ENCODE peak calls at places on chromosome 9, in eight cellular contexts. L is HCT116, E is LNCaP clone FGC, D is pancreas, I is gastrocnemius medialis, B is spleen, S is stomach, M is brain microvascular endothelial cell. F is an unnamed sample.

GRCh38 chr9:89690334-89690912 is 85.6 kb downstream of the GADD45G start:
- DNase-seq in L (no peak), E (no peak), D (no peak), I (no peak), B (no peak), S (no peak), M (no peak), F (no peak)

GRCh38 chr9:123377211-123377971 is 21.4 kb downstream of the CRB2 start:
- DNase-seq in L (no peak), E (no peak), D (no peak), I (no peak), B (no peak), S (peak), M (no peak), F (no peak)

GRCh38 chr9:121902483-121903135 is 190.5 kb downstream of the TTLL11 start:
- DNase-seq in L (no peak), E (no peak), D (no peak), I (no peak), B (no peak), S (no peak), M (peak), F (peak)

GRCh38 chr9:92639124-92639523 is 30.8 kb downstream of the IPPK start:
- DNase-seq in L (no peak), E (no peak), D (no peak), I (no peak), B (peak), S (peak), M (no peak), F (no peak)

GRCh38 chr9:70868661-70869652 is 252.5 kb downstream of the TRPM3 start:
- DNase-seq in L (no peak), E (no peak), D (no peak), I (no peak), B (no peak), S (peak), M (peak), F (no peak)

GRCh38 chr9:112007575-112008240 is 111.1 kb downstream of the UGCG start:
- DNase-seq in L (peak), E (no peak), D (no peak), I (no peak), B (no peak), S (no peak), M (no peak), F (peak)

GRCh38 chr9:21762064-21762463 is 40.4 kb upstream of the MTAP start:
- DNase-seq in L (no peak), E (no peak), D (no peak), I (no peak), B (no peak), S (no peak), M (no peak), F (no peak)

GRCh38 chr9:72322259-72322658 is 42.7 kb downstream of the ZFAND5 start:
- DNase-seq in L (no peak), E (no peak), D (no peak), I (no peak), B (no peak), S (no peak), M (no peak), F (no peak)

GRCh38 chr9:122228191-122228905 is 409 bp downstream of the LHX6 start:
- DNase-seq in L (no peak), E (no peak), D (no peak), I (no peak), B (no peak), S (no peak), M (no peak), F (no peak)

GRCh38 chr9:83024501-83025125 is 38.3 kb downstream of the RASEF start:
- DNase-seq in L (no peak), E (no peak), D (no peak), I (no peak), B (no peak), S (no peak), M (no peak), F (peak)

GRCh38 chr9:113522858-113523257 is 59.3 kb downstream of the RGS3 start:
- DNase-seq in L (no peak), E (no peak), D (no peak), I (no peak), B (no peak), S (no peak), M (no peak), F (no peak)
- H3K4me3 ChIP-seq in L (no peak), E (no peak), D (no peak), I (no peak), B (peak), S (no peak), M (no peak), F (no peak)

GRCh38 chr9:37534901-37535300 is 41.3 kb downstream of the FBXO10 start:
- DNase-seq in L (no peak), E (no peak), D (no peak), I (no peak), B (no peak), S (no peak), M (no peak), F (no peak)
- TF ChIP-seq CTCF in L (no peak), E (no peak), D (no peak), I (no peak), B (no peak), S (no peak), M (no peak), F (no peak)

DNA sequence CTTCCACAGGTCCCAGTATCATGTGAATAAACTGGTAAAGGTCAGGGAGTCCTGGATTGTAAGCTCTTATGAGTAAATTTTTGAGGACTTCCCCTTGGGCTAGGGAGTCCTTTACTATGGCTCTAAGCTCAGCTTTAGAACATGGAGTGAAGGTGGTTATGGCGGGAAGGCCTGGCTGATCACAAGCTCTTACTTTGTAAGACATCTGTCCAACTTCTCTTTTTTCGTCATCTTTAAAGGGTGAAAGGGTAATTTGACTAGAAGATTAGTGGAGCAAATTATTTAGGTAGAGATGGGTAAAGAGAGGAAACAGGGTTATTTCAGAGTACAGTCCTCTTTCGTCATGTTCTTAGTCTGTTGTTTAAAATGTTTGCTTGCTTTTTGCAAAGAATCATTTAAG is 155.4 kb downstream of the AOPEP start:
- DNase-seq in L (no peak), E (no peak), D (no peak), I (no peak), B (no peak), S (no peak), M (no peak), F (no peak)
- H3K4me3 ChIP-seq in L (no peak), E (no peak), D (no peak), I (no peak), B (no peak), S (no peak), M (no peak), F (no peak)

DNA sequence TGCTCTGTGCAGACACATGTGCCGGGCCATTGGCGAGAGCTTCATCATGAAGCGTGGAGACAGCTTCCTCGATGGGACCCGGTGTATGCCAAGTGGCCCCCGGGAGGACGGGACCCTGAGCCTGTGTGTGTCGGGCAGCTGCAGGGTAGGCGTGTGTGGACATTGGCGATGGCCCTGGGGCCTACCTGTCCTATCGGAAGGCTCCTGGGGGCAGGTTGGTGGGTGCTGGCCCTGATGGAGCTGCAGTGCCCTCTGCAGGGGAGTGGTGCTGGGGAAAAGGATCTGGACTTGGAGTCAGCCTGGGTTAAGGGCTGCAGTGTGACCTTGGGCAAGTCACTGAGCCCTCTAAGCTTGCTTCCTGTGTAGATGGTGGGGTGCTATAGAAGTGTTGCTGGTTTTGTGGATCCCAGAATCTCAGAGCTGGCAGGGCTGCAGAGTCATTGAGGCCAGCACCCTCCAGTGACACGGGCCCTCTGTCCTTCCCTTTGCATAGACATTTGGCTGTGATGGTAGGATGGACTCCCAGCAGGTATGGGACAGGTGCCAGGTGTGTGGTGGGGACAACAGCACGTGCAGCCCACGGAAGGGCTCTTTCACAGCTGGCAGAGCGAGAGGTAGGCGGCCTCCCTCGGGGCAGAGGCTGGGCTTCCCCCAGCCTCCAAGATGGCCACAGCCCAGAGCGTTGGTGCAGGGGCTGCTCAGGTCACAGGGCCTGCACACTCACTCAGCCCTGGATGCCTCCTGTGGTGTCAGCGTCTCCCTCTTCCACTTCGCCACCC is 15.8 kb downstream of the ADAMTS13 start:
- DNase-seq in L (no peak), E (no peak), D (no peak), I (no peak), B (no peak), S (no peak), M (no peak), F (no peak)
- TF ChIP-seq CTCF in L (no peak), E (peak), D (no peak), I (no peak), B (no peak), S (no peak), M (no peak), F (no peak)

DNA sequence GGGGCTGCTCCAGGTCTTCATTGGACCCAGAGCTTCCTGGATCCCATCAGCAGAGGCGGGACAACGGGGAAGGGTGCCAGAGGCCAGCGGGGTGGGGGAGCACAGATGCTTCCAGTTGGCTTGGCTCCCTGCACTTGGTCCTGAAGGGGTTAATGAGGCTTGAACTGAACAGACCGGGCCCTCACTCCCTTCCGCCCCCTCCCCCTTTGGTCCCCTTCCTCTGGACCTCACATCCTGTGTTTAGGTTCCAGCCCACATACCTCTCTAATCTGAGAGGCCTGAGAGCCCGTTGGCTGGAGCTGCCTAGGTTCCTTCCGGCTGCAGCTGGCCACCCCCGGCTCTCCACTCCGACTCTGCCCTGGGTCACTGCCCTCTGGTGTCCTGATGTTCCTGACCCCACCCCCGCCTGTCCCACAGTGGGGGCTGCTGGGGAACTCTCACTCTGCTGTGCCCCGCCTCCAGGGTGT is 32.3 kb downstream of the PTPA start:
- DNase-seq in L (no peak), E (no peak), D (peak), I (peak), B (peak), S (no peak), M (peak), F (peak)
- H3K4me3 ChIP-seq in L (no peak), E (no peak), D (no peak), I (peak), B (no peak), S (no peak), M (no peak), F (peak)

DNA sequence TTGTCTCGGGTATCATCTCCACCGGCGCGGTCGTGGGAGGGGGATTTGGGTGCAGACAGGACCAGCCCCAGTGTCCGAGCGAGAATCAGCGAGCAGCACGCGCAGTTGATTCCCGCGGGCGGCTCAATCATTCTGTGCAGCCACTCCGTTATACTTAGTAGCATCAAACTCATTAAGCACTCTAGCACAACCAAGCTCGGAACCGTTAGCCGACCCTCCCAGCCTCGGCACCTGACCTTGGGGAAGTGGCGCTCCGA is 195 bp downstream of the KYAT1 start:
- DNase-seq in L (no peak), E (no peak), D (no peak), I (no peak), B (no peak), S (no peak), M (peak), F (no peak)
- TF ChIP-seq CTCF in L (no peak), E (no peak), D (no peak), I (no peak), B (no peak), S (no peak), M (no peak), F (no peak)

GRCh38 chr9:27573699-27574265 is 501 bp upstream of the C9orf72 start:
- DNase-seq in L (peak), E (peak), D (peak), I (peak), B (peak), S (peak), M (peak), F (peak)

GRCh38 chr9:27572918-27573698 is at the start of gene C9orf72:
- DNase-seq in L (no peak), E (no peak), D (peak), I (peak), B (peak), S (peak), M (peak), F (peak)

GRCh38 chr9:27572566-27572917 is 739 bp downstream of the C9orf72 start:
- DNase-seq in L (no peak), E (no peak), D (no peak), I (peak), B (no peak), S (peak), M (peak), F (peak)

GRCh38 chr9:27569406-27569805 is 3.9 kb downstream of the C9orf72 start:
- DNase-seq in L (no peak), E (peak), D (no peak), I (no peak), B (no peak), S (no peak), M (no peak), F (no peak)

GRCh38 chr9:27572036-27572435 is 1.2 kb downstream of the C9orf72 start:
- DNase-seq in L (no peak), E (peak), D (no peak), I (no peak), B (no peak), S (no peak), M (no peak), F (no peak)
- H3K4me3 ChIP-seq in L (peak), E (peak), D (no peak), I (peak), B (peak), S (peak), M (no peak), F (peak)

GRCh38 chr9:127049581-127049980 is 72.9 kb downstream of the ANGPTL2 start:
- DNase-seq in L (no peak), E (no peak), D (no peak), I (no peak), B (no peak), S (no peak), M (peak), F (no peak)

GRCh38 chr9:127050152-127050551 is 72.3 kb downstream of the ANGPTL2 start:
- DNase-seq in L (no peak), E (no peak), D (no peak), I (no peak), B (no peak), S (no peak), M (no peak), F (no peak)

GRCh38 chr9:127050581-127050980 is 71.9 kb downstream of the ANGPTL2 start:
- DNase-seq in L (no peak), E (no peak), D (no peak), I (no peak), B (no peak), S (no peak), M (no peak), F (no peak)

GRCh38 chr9:127047971-127048370 is 74.5 kb downstream of the ANGPTL2 start:
- DNase-seq in L (no peak), E (no peak), D (no peak), I (no peak), B (no peak), S (no peak), M (no peak), F (no peak)

DNA sequence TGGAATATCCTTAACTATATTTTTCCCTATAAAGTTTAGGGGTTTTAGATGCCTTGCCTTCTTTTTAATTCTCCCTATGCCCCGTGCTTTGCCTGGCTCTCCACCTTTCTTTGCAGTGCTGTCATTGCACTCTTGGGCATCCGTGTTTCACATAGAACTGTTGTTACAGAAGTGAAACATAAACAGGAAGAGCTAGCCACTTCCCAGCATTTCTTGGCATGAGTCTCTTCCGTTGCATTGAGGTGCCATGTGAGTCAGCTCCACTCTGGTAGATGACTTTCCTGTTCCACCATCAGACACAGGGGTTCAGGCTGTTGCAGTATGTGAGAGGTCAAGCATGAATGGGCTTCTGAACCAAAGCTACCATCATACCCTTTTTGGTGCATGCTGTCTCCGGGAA is 73.4 kb downstream of the ANGPTL2 start:
- DNase-seq in L (no peak), E (no peak), D (no peak), I (no peak), B (no peak), S (peak), M (peak), F (peak)
- TF ChIP-seq CTCF in L (no peak), E (no peak), D (no peak), I (no peak), B (peak), S (peak), M (peak), F (peak)

GRCh38 chr9:36486454-36486932 is 86.2 kb upstream of the MELK start:
- DNase-seq in L (no peak), E (no peak), D (no peak), I (peak), B (no peak), S (no peak), M (no peak), F (peak)
- H3K4me3 ChIP-seq in L (peak), E (peak), D (peak), I (peak), B (peak), S (peak), M (peak), F (peak)

GRCh38 chr9:95085861-95086563 is 231.5 kb downstream of the FANCC start:
- DNase-seq in L (no peak), E (no peak), D (peak), I (peak), B (peak), S (peak), M (no peak), F (no peak)
- TF ChIP-seq CTCF in L (no peak), E (no peak), D (no peak), I (no peak), B (no peak), S (no peak), M (peak), F (no peak)

F was measured in astrocyte of the spinal cord.